ENCODE peak calls at places on chromosome 2, in six cellular contexts. One of them, this sample, is unnamed.

GRCh38 chr2:27307545-27308358 is 493 bp downstream of the UCN start:
- DNase-seq in spleen: peak
- DNase-seq in left lung: no peak
- DNase-seq in lung: no peak
- DNase-seq in cardiac muscle cell: no peak
- DNase-seq in HepG2: no peak
- DNase-seq in this sample: no peak

GRCh38 chr2:164737612-164738081 is 104.0 kb downstream of the COBLL1 start:
- DNase-seq in spleen: peak
- DNase-seq in HepG2: peak
- DNase-seq in lung: peak
- DNase-seq in cardiac muscle cell: peak
- DNase-seq in left lung: peak
- DNase-seq in this sample: no peak

GRCh38 chr2:172999641-173000387 is 75.8 kb upstream of the MAP3K20 start:
- DNase-seq in lung: no peak
- DNase-seq in cardiac muscle cell: no peak
- DNase-seq in left lung: no peak
- DNase-seq in HepG2: no peak
- DNase-seq in spleen: no peak
- DNase-seq in this sample: no peak

GRCh38 chr2:134146620-134147019 is 107.3 kb upstream of the MGAT5 start:
- DNase-seq in HepG2: no peak
- DNase-seq in cardiac muscle cell: no peak
- DNase-seq in lung: no peak
- DNase-seq in left lung: no peak
- DNase-seq in spleen: no peak
- DNase-seq in this sample: no peak

GRCh38 chr2:225137971-225138370 is 95.7 kb upstream of the DOCK10 start:
- DNase-seq in spleen: no peak
- DNase-seq in HepG2: no peak
- DNase-seq in cardiac muscle cell: no peak
- DNase-seq in lung: no peak
- DNase-seq in left lung: no peak
- DNase-seq in this sample: no peak

GRCh38 chr2:223688094-223688835 is 86.1 kb upstream of the SCG2 start:
- DNase-seq in lung: no peak
- DNase-seq in left lung: no peak
- DNase-seq in spleen: no peak
- DNase-seq in cardiac muscle cell: no peak
- DNase-seq in HepG2: no peak
- DNase-seq in this sample: no peak

GRCh38 chr2:88321614-88322248 is 130.8 kb downstream of the FOXI3 start:
- DNase-seq in HepG2: peak
- DNase-seq in cardiac muscle cell: no peak
- DNase-seq in spleen: no peak
- DNase-seq in left lung: no peak
- DNase-seq in lung: no peak
- DNase-seq in this sample: no peak

GRCh38 chr2:205682239-205683021 is at the start of gene NRP2:
- DNase-seq in HepG2: peak
- DNase-seq in spleen: peak
- DNase-seq in left lung: peak
- DNase-seq in cardiac muscle cell: peak
- DNase-seq in lung: peak
- DNase-seq in this sample: no peak

GRCh38 chr2:133312335-133312734 is 255.9 kb downstream of the NCKAP5 start:
- DNase-seq in lung: no peak
- DNase-seq in HepG2: no peak
- DNase-seq in left lung: no peak
- DNase-seq in cardiac muscle cell: no peak
- DNase-seq in spleen: no peak
- DNase-seq in this sample: no peak

GRCh38 chr2:206783718-206784117 is 18.3 kb downstream of the FASTKD2 start:
- DNase-seq in spleen: no peak
- DNase-seq in cardiac muscle cell: peak
- DNase-seq in lung: no peak
- DNase-seq in HepG2: peak
- DNase-seq in left lung: no peak
- DNase-seq in this sample: no peak

GRCh38 chr2:67561411-67561965 is 164.4 kb downstream of the ETAA1 start:
- DNase-seq in spleen: no peak
- DNase-seq in HepG2: no peak
- DNase-seq in cardiac muscle cell: peak
- DNase-seq in lung: no peak
- DNase-seq in left lung: no peak
- DNase-seq in this sample: no peak

GRCh38 chr2:98827625-98828368 is 96.9 kb upstream of the MGAT4A start:
- DNase-seq in HepG2: no peak
- DNase-seq in spleen: no peak
- DNase-seq in lung: no peak
- DNase-seq in cardiac muscle cell: no peak
- DNase-seq in left lung: no peak
- DNase-seq in this sample: no peak

GRCh38 chr2:170973492-170974303 is 44.6 kb downstream of the GORASP2 start:
- DNase-seq in HepG2: peak
- DNase-seq in lung: peak
- DNase-seq in left lung: peak
- DNase-seq in cardiac muscle cell: peak
- DNase-seq in spleen: peak
- DNase-seq in this sample: peak

GRCh38 chr2:235707411-235708096 is 213.7 kb downstream of the AGAP1 start:
- DNase-seq in left lung: no peak
- DNase-seq in spleen: no peak
- DNase-seq in HepG2: no peak
- DNase-seq in cardiac muscle cell: no peak
- DNase-seq in lung: no peak
- DNase-seq in this sample: no peak

GRCh38 chr2:26570083-26570430 is 71.1 kb downstream of the CIB4 start:
- DNase-seq in HepG2: no peak
- DNase-seq in spleen: no peak
- DNase-seq in cardiac muscle cell: no peak
- DNase-seq in left lung: no peak
- DNase-seq in lung: no peak
- DNase-seq in this sample: no peak

GRCh38 chr2:207725815-207726578 is 14.6 kb downstream of the CCNYL1 start:
- DNase-seq in cardiac muscle cell: no peak
- DNase-seq in HepG2: no peak
- DNase-seq in spleen: no peak
- DNase-seq in left lung: no peak
- DNase-seq in lung: peak
- DNase-seq in this sample: no peak

GRCh38 chr2:386406-387103 is 98.7 kb upstream of the ALKAL2 start:
- DNase-seq in lung: no peak
- DNase-seq in cardiac muscle cell: no peak
- DNase-seq in spleen: no peak
- DNase-seq in left lung: no peak
- DNase-seq in HepG2: no peak
- DNase-seq in this sample: no peak

GRCh38 chr2:69131983-69132675 is 119.2 kb downstream of the ANTXR1 start:
- DNase-seq in left lung: no peak
- DNase-seq in spleen: no peak
- DNase-seq in HepG2: no peak
- DNase-seq in cardiac muscle cell: no peak
- DNase-seq in lung: no peak
- DNase-seq in this sample: no peak

GRCh38 chr2:9112079-9112721 is 94.4 kb upstream of the ASAP2 start:
- DNase-seq in spleen: no peak
- DNase-seq in left lung: peak
- DNase-seq in HepG2: no peak
- DNase-seq in cardiac muscle cell: peak
- DNase-seq in lung: peak
- DNase-seq in this sample: no peak

GRCh38 chr2:236195726-236196125 is 27.5 kb upstream of the GBX2 start:
- DNase-seq in lung: no peak
- DNase-seq in HepG2: no peak
- DNase-seq in spleen: no peak
- DNase-seq in left lung: no peak
- DNase-seq in cardiac muscle cell: no peak
- DNase-seq in this sample: no peak

GRCh38 chr2:40360652-40361051 is 91.2 kb downstream of the SLC8A1 start:
- DNase-seq in left lung: no peak
- DNase-seq in lung: no peak
- DNase-seq in HepG2: no peak
- DNase-seq in spleen: no peak
- DNase-seq in cardiac muscle cell: no peak
- DNase-seq in this sample: no peak

GRCh38 chr2:126244937-126245336 is 411.0 kb upstream of the GYPC start:
- DNase-seq in cardiac muscle cell: peak
- DNase-seq in spleen: no peak
- DNase-seq in lung: peak
- DNase-seq in HepG2: peak
- DNase-seq in left lung: no peak
- DNase-seq in this sample: peak

DNA sequence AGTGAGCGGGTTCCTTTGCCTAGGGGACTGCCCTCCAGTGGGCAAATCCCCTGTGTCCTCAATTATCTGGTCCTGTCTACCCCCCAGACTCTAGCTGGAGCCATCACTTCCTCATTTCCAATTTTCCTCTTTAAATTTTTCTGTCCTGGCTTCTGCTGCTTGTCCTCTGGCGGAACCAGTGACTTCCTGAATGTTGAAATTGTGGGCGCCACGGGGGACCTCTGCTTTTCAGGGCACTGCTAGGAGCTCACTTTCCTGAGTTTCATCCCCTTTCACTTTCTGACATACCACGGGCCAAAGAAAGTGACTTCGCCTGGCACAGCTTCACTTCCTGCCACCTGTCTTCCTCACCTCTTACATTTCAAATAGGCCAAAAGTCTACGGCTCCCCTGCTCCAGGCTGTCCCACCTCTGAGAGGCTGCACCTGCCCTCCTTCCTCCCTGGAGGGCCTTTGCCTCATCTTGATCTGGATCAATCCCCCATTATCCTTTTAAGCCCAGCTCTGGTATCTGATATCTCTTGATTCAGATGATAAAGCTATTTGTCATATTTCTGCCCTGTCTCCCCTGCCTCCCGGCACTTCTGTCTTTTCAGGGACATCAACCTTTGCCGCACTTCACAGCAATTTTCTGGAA is 1.4 kb upstream of the MARCO start:
- DNase-seq in left lung: peak
- DNase-seq in cardiac muscle cell: no peak
- DNase-seq in HepG2: no peak
- DNase-seq in lung: peak
- DNase-seq in spleen: no peak
- DNase-seq in this sample: peak
- H3K27ac ChIP-seq in left lung: peak
- H3K27ac ChIP-seq in cardiac muscle cell: no peak
- H3K27ac ChIP-seq in HepG2: no peak
- H3K27ac ChIP-seq in lung: no peak
- H3K27ac ChIP-seq in spleen: peak
- H3K27ac ChIP-seq in this sample: peak

GRCh38 chr2:1923557-1923956 is 179.2 kb upstream of the PXDN start:
- DNase-seq in lung: no peak
- DNase-seq in HepG2: no peak
- DNase-seq in left lung: no peak
- DNase-seq in spleen: no peak
- DNase-seq in cardiac muscle cell: no peak
- DNase-seq in this sample: no peak

GRCh38 chr2:1929001-1929400 is 184.7 kb upstream of the PXDN start:
- DNase-seq in left lung: no peak
- DNase-seq in HepG2: no peak
- DNase-seq in cardiac muscle cell: no peak
- DNase-seq in lung: no peak
- DNase-seq in spleen: no peak
- DNase-seq in this sample: no peak

GRCh38 chr2:1925516-1925915 is 181.2 kb upstream of the PXDN start:
- DNase-seq in left lung: no peak
- DNase-seq in cardiac muscle cell: no peak
- DNase-seq in HepG2: no peak
- DNase-seq in lung: no peak
- DNase-seq in spleen: no peak
- DNase-seq in this sample: no peak

GRCh38 chr2:1927896-1928568 is 183.7 kb upstream of the PXDN start:
- DNase-seq in cardiac muscle cell: no peak
- DNase-seq in lung: no peak
- DNase-seq in spleen: no peak
- DNase-seq in left lung: no peak
- DNase-seq in HepG2: no peak
- DNase-seq in this sample: no peak

GRCh38 chr2:1925928-1926327 is 181.6 kb upstream of the PXDN start:
- DNase-seq in left lung: no peak
- DNase-seq in lung: no peak
- DNase-seq in cardiac muscle cell: no peak
- DNase-seq in spleen: no peak
- DNase-seq in HepG2: no peak
- DNase-seq in this sample: no peak
- TF ChIP-seq CTCF in left lung: no peak
- TF ChIP-seq CTCF in lung: no peak
- TF ChIP-seq CTCF in cardiac muscle cell: no peak
- TF ChIP-seq CTCF in spleen: no peak
- TF ChIP-seq CTCF in HepG2: no peak
- TF ChIP-seq CTCF in this sample: no peak

GRCh38 chr2:203619192-203619878 is 84.2 kb upstream of the RAPH1 start:
- DNase-seq in left lung: no peak
- DNase-seq in HepG2: no peak
- DNase-seq in lung: no peak
- DNase-seq in cardiac muscle cell: no peak
- DNase-seq in spleen: no peak
- DNase-seq in this sample: no peak

GRCh38 chr2:203623616-203624015 is 82.8 kb upstream of the CD28 start:
- DNase-seq in lung: no peak
- DNase-seq in left lung: no peak
- DNase-seq in spleen: no peak
- DNase-seq in HepG2: no peak
- DNase-seq in cardiac muscle cell: no peak
- DNase-seq in this sample: no peak

GRCh38 chr2:203626952-203627681 is 79.3 kb upstream of the CD28 start:
- DNase-seq in spleen: no peak
- DNase-seq in lung: no peak
- DNase-seq in cardiac muscle cell: peak
- DNase-seq in HepG2: no peak
- DNase-seq in left lung: no peak
- DNase-seq in this sample: no peak

GRCh38 chr2:203625712-203626111 is 80.7 kb upstream of the CD28 start:
- DNase-seq in left lung: no peak
- DNase-seq in lung: no peak
- DNase-seq in cardiac muscle cell: no peak
- DNase-seq in spleen: no peak
- DNase-seq in HepG2: peak
- DNase-seq in this sample: no peak

DNA sequence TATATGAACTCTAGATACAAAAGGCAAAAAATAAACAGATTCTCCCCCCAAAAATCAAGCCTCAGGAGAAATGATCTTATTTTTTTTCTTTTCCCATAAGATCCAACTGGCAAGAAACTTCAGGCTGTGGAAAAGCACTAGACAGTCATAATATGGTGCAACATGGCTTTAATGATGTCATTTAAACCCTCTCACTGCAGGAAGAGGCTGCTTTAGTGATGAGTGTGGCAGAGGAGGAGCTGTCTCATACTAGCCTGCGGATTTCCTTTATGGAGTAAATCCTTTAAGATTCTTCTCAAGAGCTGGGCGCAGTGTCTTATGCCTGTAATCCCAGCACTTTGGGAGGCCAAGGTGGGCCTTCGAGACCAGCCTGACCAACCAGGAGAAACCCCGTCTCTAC is 83.3 kb upstream of the CD28 start:
- DNase-seq in cardiac muscle cell: peak
- DNase-seq in left lung: no peak
- DNase-seq in spleen: no peak
- DNase-seq in lung: no peak
- DNase-seq in HepG2: no peak
- DNase-seq in this sample: no peak
- H3K27ac ChIP-seq in cardiac muscle cell: no peak
- H3K27ac ChIP-seq in left lung: peak
- H3K27ac ChIP-seq in spleen: peak
- H3K27ac ChIP-seq in lung: no peak
- H3K27ac ChIP-seq in HepG2: no peak
- H3K27ac ChIP-seq in this sample: no peak

GRCh38 chr2:241734208-241734466 is 293 bp upstream of the D2HGDH start:
- DNase-seq in HepG2: no peak
- DNase-seq in cardiac muscle cell: no peak
- DNase-seq in spleen: no peak
- DNase-seq in left lung: no peak
- DNase-seq in lung: no peak
- DNase-seq in this sample: no peak
- TF ChIP-seq CTCF in HepG2: peak
- TF ChIP-seq CTCF in cardiac muscle cell: no peak
- TF ChIP-seq CTCF in spleen: no peak
- TF ChIP-seq CTCF in left lung: no peak
- TF ChIP-seq CTCF in lung: no peak
- TF ChIP-seq CTCF in this sample: no peak

This sample was measured in HL-60.